ENCODE peak calls at places on chromosomes 7 and 10, in five cellular contexts. Q is CD4-positive, CD25-positive, alpha-beta regulatory T cell; W is NCI-H460; T is glutamatergic neuron; S is DMS79. F is an unnamed sample.

GRCh38 chr10:7962592-7962991 is 91.9 kb upstream of the GATA3 start:
- DNase-seq in Q (no peak), W (no peak), T (no peak), S (no peak), F (no peak)

GRCh38 chr10:89283174-89283987 is 18.5 kb upstream of the IFIT2 start:
- DNase-seq in Q (no peak), W (no peak), T (no peak), S (no peak), F (no peak)

GRCh38 chr7:30068117-30068516 is 39.9 kb downstream of the PLEKHA8 start:
- DNase-seq in Q (no peak), W (no peak), T (no peak), S (no peak), F (no peak)

GRCh38 chr10:44289125-44289524 is 95.8 kb downstream of the CXCL12 start:
- DNase-seq in Q (no peak), W (no peak), T (no peak), S (no peak), F (no peak)

GRCh38 chr7:6273380-6273837 is 985 bp upstream of the CYTH3 start:
- DNase-seq in Q (no peak), W (no peak), T (no peak), S (peak), F (no peak)

GRCh38 chr7:93043393-93043985 is 74.3 kb downstream of the SAMD9 start:
- DNase-seq in Q (peak), W (no peak), T (peak), S (no peak), F (peak)

GRCh38 chr7:27953777-27954176 is 213.8 kb downstream of the TAX1BP1 start:
- DNase-seq in Q (no peak), W (no peak), T (no peak), S (no peak), F (no peak)

GRCh38 chr7:107581387-107582013 is 1.5 kb downstream of the BCAP29 start:
- DNase-seq in Q (no peak), W (no peak), T (no peak), S (no peak), F (peak)

GRCh38 chr7:106394526-106394925 is 109.7 kb upstream of the NAMPT start:
- DNase-seq in Q (no peak), W (no peak), T (no peak), S (no peak), F (no peak)

GRCh38 chr10:21692909-21693308 is 158.9 kb downstream of the MLLT10 start:
- DNase-seq in Q (no peak), W (no peak), T (no peak), S (no peak), F (no peak)

GRCh38 chr7:17144313-17144712 is 154.1 kb upstream of the AHR start:
- DNase-seq in Q (peak), W (no peak), T (no peak), S (no peak), F (peak)

GRCh38 chr10:17736223-17736622 is 15.8 kb upstream of the TMEM236 start:
- DNase-seq in Q (peak), W (no peak), T (no peak), S (no peak), F (no peak)

GRCh38 chr7:157788573-157788972 is 451.8 kb downstream of the DNAJB6 start:
- DNase-seq in Q (no peak), W (no peak), T (no peak), S (no peak), F (no peak)

GRCh38 chr10:96643920-96644319 is 57.1 kb upstream of the TM9SF3 start:
- DNase-seq in Q (no peak), W (no peak), T (no peak), S (no peak), F (peak)

GRCh38 chr10:129963831-129964501 is at the start of gene EBF3:
- DNase-seq in Q (no peak), W (peak), T (peak), S (no peak), F (peak)

GRCh38 chr10:70912556-70912955 is 24.2 kb upstream of the PCBD1 start:
- DNase-seq in Q (no peak), W (no peak), T (peak), S (no peak), F (no peak)

GRCh38 chr10:6199131-6199733 is 3.5 kb upstream of the PFKFB3 start:
- DNase-seq in Q (no peak), W (no peak), T (no peak), S (no peak), F (no peak)

GRCh38 chr10:17527530-17528146 is 73.2 kb upstream of the ST8SIA6 start:
- DNase-seq in Q (no peak), W (peak), T (no peak), S (no peak), F (no peak)

GRCh38 chr7:150362989-150363769 is 5.4 kb upstream of the REPIN1 start:
- DNase-seq in Q (no peak), W (no peak), T (no peak), S (no peak), F (no peak)

GRCh38 chr7:30214651-30215137 is 69.7 kb upstream of the ZNRF2 start:
- DNase-seq in Q (no peak), W (no peak), T (no peak), S (no peak), F (no peak)

GRCh38 chr7:84178013-84178412 is 16.6 kb downstream of the SEMA3A start:
- DNase-seq in Q (no peak), W (no peak), T (no peak), S (no peak), F (no peak)

GRCh38 chr10:102564209-102564834 is 60.5 kb downstream of the SUFU start:
- DNase-seq in Q (no peak), W (no peak), T (no peak), S (no peak), F (no peak)

GRCh38 chr7:105677803-105678583 is 96.7 kb upstream of the EFCAB10 start:
- DNase-seq in Q (peak), W (no peak), T (no peak), S (peak), F (peak)

GRCh38 chr10:47112612-47113011 is 187.4 kb upstream of the GDF10 start:
- DNase-seq in Q (no peak), W (no peak), T (no peak), S (no peak), F (no peak)

GRCh38 chr10:62527019-62527827 is 153.1 kb downstream of the ZNF365 start:
- DNase-seq in Q (no peak), W (no peak), T (no peak), S (no peak), F (no peak)

GRCh38 chr10:43176271-43176670 is 38.0 kb downstream of the CSGALNACT2 start:
- DNase-seq in Q (no peak), W (no peak), T (no peak), S (no peak), F (no peak)

GRCh38 chr10:77196616-77197015 is 441.0 kb downstream of the KCNMA1 start:
- DNase-seq in Q (no peak), W (no peak), T (no peak), S (no peak), F (no peak)